ENCODE peak calls at places on chromosomes 7 and 10, in seven cellular contexts. One of them, this sample, is unnamed.

GRCh38 chr7:96426027-96426426 is 104.1 kb upstream of the SLC25A13 start:
- DNase-seq in cardiac muscle cell: no peak
- DNase-seq in PC-3: peak; percentile 87
- DNase-seq in thoracic aorta: no peak
- DNase-seq in ovary: no peak
- DNase-seq in heart right ventricle: no peak
- DNase-seq in Peyer's patch: no peak
- DNase-seq in this sample: no peak

GRCh38 chr7:10100572-10100971 is 873.1 kb upstream of the PHF14 start:
- DNase-seq in cardiac muscle cell: no peak
- DNase-seq in PC-3: no peak
- DNase-seq in thoracic aorta: no peak
- DNase-seq in ovary: no peak
- DNase-seq in heart right ventricle: no peak
- DNase-seq in Peyer's patch: no peak
- DNase-seq in this sample: no peak

GRCh38 chr10:21527634-21528451 is 2.4 kb upstream of the SKIDA1 start:
- DNase-seq in cardiac muscle cell: no peak
- DNase-seq in PC-3: peak; percentile 31
- DNase-seq in thoracic aorta: no peak
- DNase-seq in ovary: no peak
- DNase-seq in heart right ventricle: no peak
- DNase-seq in Peyer's patch: no peak
- DNase-seq in this sample: no peak

GRCh38 chr7:19963695-19964094 is 190.3 kb upstream of the TMEM196 start:
- DNase-seq in cardiac muscle cell: no peak
- DNase-seq in PC-3: no peak
- DNase-seq in thoracic aorta: no peak
- DNase-seq in ovary: no peak
- DNase-seq in heart right ventricle: no peak
- DNase-seq in Peyer's patch: no peak
- DNase-seq in this sample: no peak

GRCh38 chr7:80950550-80950967 is 31.7 kb upstream of the SEMA3C start:
- DNase-seq in cardiac muscle cell: peak; percentile 76
- DNase-seq in PC-3: no peak
- DNase-seq in thoracic aorta: no peak
- DNase-seq in ovary: no peak
- DNase-seq in heart right ventricle: peak; percentile 46
- DNase-seq in Peyer's patch: no peak
- DNase-seq in this sample: no peak

GRCh38 chr10:119305860-119306513 is 98.6 kb downstream of the GRK5 start:
- DNase-seq in cardiac muscle cell: no peak
- DNase-seq in PC-3: peak; percentile 89
- DNase-seq in thoracic aorta: peak; percentile 82
- DNase-seq in ovary: peak; percentile 73
- DNase-seq in heart right ventricle: peak; percentile 67
- DNase-seq in Peyer's patch: peak; percentile 90
- DNase-seq in this sample: peak; percentile 95

GRCh38 chr7:38229386-38229785 is 44.0 kb downstream of the TARP start:
- DNase-seq in cardiac muscle cell: no peak
- DNase-seq in PC-3: peak; percentile 30
- DNase-seq in thoracic aorta: no peak
- DNase-seq in ovary: no peak
- DNase-seq in heart right ventricle: no peak
- DNase-seq in Peyer's patch: no peak
- DNase-seq in this sample: no peak

GRCh38 chr10:9018161-9018843 is 963.8 kb downstream of the GATA3 start:
- DNase-seq in cardiac muscle cell: no peak
- DNase-seq in PC-3: no peak
- DNase-seq in thoracic aorta: no peak
- DNase-seq in ovary: no peak
- DNase-seq in heart right ventricle: no peak
- DNase-seq in Peyer's patch: no peak
- DNase-seq in this sample: no peak

GRCh38 chr7:151311294-151311864 is 30.2 kb upstream of the NUB1 start:
- DNase-seq in cardiac muscle cell: no peak
- DNase-seq in PC-3: peak; percentile 25
- DNase-seq in thoracic aorta: no peak
- DNase-seq in ovary: no peak
- DNase-seq in heart right ventricle: no peak
- DNase-seq in Peyer's patch: no peak
- DNase-seq in this sample: no peak

GRCh38 chr10:126131338-126131737 is 235.0 kb downstream of the FANK1 start:
- DNase-seq in cardiac muscle cell: no peak
- DNase-seq in PC-3: no peak
- DNase-seq in thoracic aorta: no peak
- DNase-seq in ovary: no peak
- DNase-seq in heart right ventricle: no peak
- DNase-seq in Peyer's patch: no peak
- DNase-seq in this sample: no peak

GRCh38 chr10:11856089-11856488 is 32.9 kb downstream of the PROSER2 start:
- DNase-seq in cardiac muscle cell: no peak
- DNase-seq in PC-3: no peak
- DNase-seq in thoracic aorta: no peak
- DNase-seq in ovary: no peak
- DNase-seq in heart right ventricle: no peak
- DNase-seq in Peyer's patch: peak; percentile 27
- DNase-seq in this sample: peak; percentile 47

GRCh38 chr10:8060010-8060703 is 5.7 kb downstream of the GATA3 start:
- DNase-seq in cardiac muscle cell: no peak
- DNase-seq in PC-3: peak; percentile 47
- DNase-seq in thoracic aorta: no peak
- DNase-seq in ovary: no peak
- DNase-seq in heart right ventricle: no peak
- DNase-seq in Peyer's patch: peak; percentile 72
- DNase-seq in this sample: no peak

GRCh38 chr10:11891776-11892486 is 68.8 kb downstream of the PROSER2 start:
- DNase-seq in cardiac muscle cell: no peak
- DNase-seq in PC-3: no peak
- DNase-seq in thoracic aorta: no peak
- DNase-seq in ovary: no peak
- DNase-seq in heart right ventricle: no peak
- DNase-seq in Peyer's patch: no peak
- DNase-seq in this sample: no peak

GRCh38 chr7:93320856-93321255 is 88.7 kb downstream of the VPS50 start:
- DNase-seq in cardiac muscle cell: no peak
- DNase-seq in PC-3: no peak
- DNase-seq in thoracic aorta: no peak
- DNase-seq in ovary: no peak
- DNase-seq in heart right ventricle: no peak
- DNase-seq in Peyer's patch: no peak
- DNase-seq in this sample: no peak

GRCh38 chr7:18445483-18445882 is 50.1 kb upstream of the HDAC9 start:
- DNase-seq in cardiac muscle cell: no peak
- DNase-seq in PC-3: no peak
- DNase-seq in thoracic aorta: no peak
- DNase-seq in ovary: no peak
- DNase-seq in heart right ventricle: no peak
- DNase-seq in Peyer's patch: no peak
- DNase-seq in this sample: no peak

GRCh38 chr10:63383141-63383540 is 82.6 kb downstream of the JMJD1C start:
- DNase-seq in cardiac muscle cell: no peak
- DNase-seq in PC-3: no peak
- DNase-seq in thoracic aorta: no peak
- DNase-seq in ovary: no peak
- DNase-seq in heart right ventricle: no peak
- DNase-seq in Peyer's patch: no peak
- DNase-seq in this sample: no peak

GRCh38 chr10:79027147-79028055 is 41.4 kb upstream of the ZMIZ1 start:
- DNase-seq in cardiac muscle cell: no peak
- DNase-seq in PC-3: peak; percentile 50
- DNase-seq in thoracic aorta: no peak
- DNase-seq in ovary: no peak
- DNase-seq in heart right ventricle: no peak
- DNase-seq in Peyer's patch: no peak
- DNase-seq in this sample: peak; percentile 48

GRCh38 chr10:35910234-35910633 is 268.1 kb upstream of the FZD8 start:
- DNase-seq in cardiac muscle cell: no peak
- DNase-seq in PC-3: peak; percentile 99
- DNase-seq in thoracic aorta: no peak
- DNase-seq in ovary: no peak
- DNase-seq in heart right ventricle: no peak
- DNase-seq in Peyer's patch: no peak
- DNase-seq in this sample: no peak

GRCh38 chr7:101564778-101565211 is 64.3 kb downstream of the MYL10 start:
- DNase-seq in cardiac muscle cell: peak; percentile 43
- DNase-seq in PC-3: peak; percentile 71
- DNase-seq in thoracic aorta: no peak
- DNase-seq in ovary: no peak
- DNase-seq in heart right ventricle: no peak
- DNase-seq in Peyer's patch: peak; percentile 70
- DNase-seq in this sample: peak; percentile 59

GRCh38 chr10:113689057-113689456 is 9.3 kb downstream of the CASP7 start:
- DNase-seq in cardiac muscle cell: no peak
- DNase-seq in PC-3: no peak
- DNase-seq in thoracic aorta: no peak
- DNase-seq in ovary: no peak
- DNase-seq in heart right ventricle: no peak
- DNase-seq in Peyer's patch: no peak
- DNase-seq in this sample: no peak

GRCh38 chr10:113690749-113691148 is 11.0 kb downstream of the CASP7 start:
- DNase-seq in cardiac muscle cell: no peak
- DNase-seq in PC-3: no peak
- DNase-seq in thoracic aorta: no peak
- DNase-seq in ovary: no peak
- DNase-seq in heart right ventricle: no peak
- DNase-seq in Peyer's patch: no peak
- DNase-seq in this sample: no peak

GRCh38 chr10:113691381-113691780 is 11.7 kb downstream of the CASP7 start:
- DNase-seq in cardiac muscle cell: no peak
- DNase-seq in PC-3: no peak
- DNase-seq in thoracic aorta: no peak
- DNase-seq in ovary: no peak
- DNase-seq in heart right ventricle: no peak
- DNase-seq in Peyer's patch: no peak
- DNase-seq in this sample: no peak

GRCh38 chr10:113687041-113687440 is 7.3 kb downstream of the CASP7 start:
- DNase-seq in cardiac muscle cell: no peak
- DNase-seq in PC-3: no peak
- DNase-seq in thoracic aorta: no peak
- DNase-seq in ovary: no peak
- DNase-seq in heart right ventricle: no peak
- DNase-seq in Peyer's patch: no peak
- DNase-seq in this sample: no peak

GRCh38 chr10:113689574-113689973 is 9.9 kb downstream of the CASP7 start:
- DNase-seq in cardiac muscle cell: no peak
- DNase-seq in PC-3: no peak
- DNase-seq in thoracic aorta: no peak
- DNase-seq in ovary: no peak
- DNase-seq in heart right ventricle: no peak
- DNase-seq in Peyer's patch: no peak
- DNase-seq in this sample: no peak
- H3K9me3 ChIP-seq in cardiac muscle cell: no peaks in the 10 kb centered on the region
- H3K9me3 ChIP-seq in PC-3: peaks cover 11% of the 10 kb centered on the region
- H3K9me3 ChIP-seq in thoracic aorta: peaks cover 31% of the 10 kb centered on the region
- H3K9me3 ChIP-seq in ovary: peaks cover 8% of the 10 kb centered on the region
- H3K9me3 ChIP-seq in heart right ventricle: no peaks in the 10 kb centered on the region
- H3K9me3 ChIP-seq in Peyer's patch: peaks cover 15% of the 10 kb centered on the region
- H3K9me3 ChIP-seq in this sample: peaks cover 4% of the 10 kb centered on the region

GRCh38 chr10:80554050-80554449 is 16.3 kb downstream of the SH2D4B start:
- DNase-seq in cardiac muscle cell: no peak
- DNase-seq in PC-3: no peak
- DNase-seq in thoracic aorta: no peak
- DNase-seq in ovary: no peak
- DNase-seq in heart right ventricle: no peak
- DNase-seq in Peyer's patch: no peak
- DNase-seq in this sample: no peak

GRCh38 chr10:80555415-80555814 is 17.7 kb downstream of the SH2D4B start:
- DNase-seq in cardiac muscle cell: no peak
- DNase-seq in PC-3: no peak
- DNase-seq in thoracic aorta: no peak
- DNase-seq in ovary: no peak
- DNase-seq in heart right ventricle: no peak
- DNase-seq in Peyer's patch: no peak
- DNase-seq in this sample: no peak

GRCh38 chr10:80552151-80552646 is 14.5 kb downstream of the SH2D4B start:
- DNase-seq in cardiac muscle cell: peak; percentile 18
- DNase-seq in PC-3: no peak
- DNase-seq in thoracic aorta: no peak
- DNase-seq in ovary: no peak
- DNase-seq in heart right ventricle: peak; percentile 67
- DNase-seq in Peyer's patch: no peak
- DNase-seq in this sample: peak; percentile 68

GRCh38 chr10:80553436-80553835 is 15.7 kb downstream of the SH2D4B start:
- DNase-seq in cardiac muscle cell: no peak
- DNase-seq in PC-3: no peak
- DNase-seq in thoracic aorta: no peak
- DNase-seq in ovary: no peak
- DNase-seq in heart right ventricle: no peak
- DNase-seq in Peyer's patch: no peak
- DNase-seq in this sample: no peak
- H3K9me3 ChIP-seq in cardiac muscle cell: no peaks in the 10 kb centered on the region
- H3K9me3 ChIP-seq in PC-3: no peaks in the 10 kb centered on the region
- H3K9me3 ChIP-seq in thoracic aorta: no peaks in the 10 kb centered on the region
- H3K9me3 ChIP-seq in ovary: no peaks in the 10 kb centered on the region
- H3K9me3 ChIP-seq in heart right ventricle: no peaks in the 10 kb centered on the region
- H3K9me3 ChIP-seq in Peyer's patch: no peaks in the 10 kb centered on the region
- H3K9me3 ChIP-seq in this sample: no peaks in the 10 kb centered on the region

GRCh38 chr10:96975083-96975482 is 143.0 kb downstream of the LCOR start:
- DNase-seq in cardiac muscle cell: no peak
- DNase-seq in PC-3: no peak
- DNase-seq in thoracic aorta: no peak
- DNase-seq in ovary: no peak
- DNase-seq in heart right ventricle: no peak
- DNase-seq in Peyer's patch: no peak
- DNase-seq in this sample: no peak

GRCh38 chr10:96982149-96982930 is 150.2 kb downstream of the LCOR start:
- DNase-seq in cardiac muscle cell: no peak
- DNase-seq in PC-3: no peak
- DNase-seq in thoracic aorta: no peak
- DNase-seq in ovary: no peak
- DNase-seq in heart right ventricle: no peak
- DNase-seq in Peyer's patch: no peak
- DNase-seq in this sample: no peak

GRCh38 chr10:96974348-96974747 is 142.2 kb downstream of the LCOR start:
- DNase-seq in cardiac muscle cell: no peak
- DNase-seq in PC-3: no peak
- DNase-seq in thoracic aorta: no peak
- DNase-seq in ovary: no peak
- DNase-seq in heart right ventricle: no peak
- DNase-seq in Peyer's patch: no peak
- DNase-seq in this sample: no peak

GRCh38 chr10:96973809-96974208 is 141.7 kb downstream of the LCOR start:
- DNase-seq in cardiac muscle cell: no peak
- DNase-seq in PC-3: no peak
- DNase-seq in thoracic aorta: no peak
- DNase-seq in ovary: no peak
- DNase-seq in heart right ventricle: no peak
- DNase-seq in Peyer's patch: no peak
- DNase-seq in this sample: no peak

GRCh38 chr10:96978621-96979154 is 146.6 kb downstream of the LCOR start:
- DNase-seq in cardiac muscle cell: no peak
- DNase-seq in PC-3: no peak
- DNase-seq in thoracic aorta: no peak
- DNase-seq in ovary: no peak
- DNase-seq in heart right ventricle: no peak
- DNase-seq in Peyer's patch: no peak
- DNase-seq in this sample: no peak
- H3K9me3 ChIP-seq in cardiac muscle cell: no peaks in the 10 kb centered on the region
- H3K9me3 ChIP-seq in PC-3: no peaks in the 10 kb centered on the region
- H3K9me3 ChIP-seq in thoracic aorta: no peaks in the 10 kb centered on the region
- H3K9me3 ChIP-seq in ovary: no peaks in the 10 kb centered on the region
- H3K9me3 ChIP-seq in heart right ventricle: no peaks in the 10 kb centered on the region
- H3K9me3 ChIP-seq in Peyer's patch: no peaks in the 10 kb centered on the region
- H3K9me3 ChIP-seq in this sample: no peaks in the 10 kb centered on the region

GRCh38 chr7:43487731-43488073 is 95.2 kb upstream of the STK17A start:
- DNase-seq in cardiac muscle cell: no peak
- DNase-seq in PC-3: no peak
- DNase-seq in thoracic aorta: no peak
- DNase-seq in ovary: no peak
- DNase-seq in heart right ventricle: no peak
- DNase-seq in Peyer's patch: no peak
- DNase-seq in this sample: no peak
- H3K9me3 ChIP-seq in cardiac muscle cell: no peaks in the 10 kb centered on the region
- H3K9me3 ChIP-seq in PC-3: no peaks in the 10 kb centered on the region
- H3K9me3 ChIP-seq in thoracic aorta: no peaks in the 10 kb centered on the region
- H3K9me3 ChIP-seq in ovary: no peaks in the 10 kb centered on the region
- H3K9me3 ChIP-seq in heart right ventricle: no peaks in the 10 kb centered on the region
- H3K9me3 ChIP-seq in Peyer's patch: no peaks in the 10 kb centered on the region
- H3K9me3 ChIP-seq in this sample: no peaks in the 10 kb centered on the region